ENCODE peak calls at places on chromosomes 1 and 21, in nine cellular contexts. F is K562, L is NB4, D is prostate gland, R is lower leg skin, T is heart left ventricle, E is esophagus squamous epithelium, O is ovary, A is transverse colon. Q is an unnamed sample.

GRCh38 chr1:26391450-26391849 is 18.9 kb upstream of the ZNF683 start:
- DNase-seq in O (no peak), D (no peak), R (no peak), E (no peak), L (peak; percentile 74), T (no peak), A (no peak), F (peak; percentile 71), Q (no peak)

GRCh38 chr1:30058966-30059365 is 664.4 kb downstream of the MATN1 start:
- DNase-seq in F (no peak), D (no peak), A (no peak), R (no peak), O (no peak), E (no peak), T (no peak), L (no peak), Q (no peak)

GRCh38 chr1:94061513-94062443 is 59.2 kb downstream of the ABCA4 start:
- DNase-seq in R (peak; percentile 93), F (peak; percentile 72), E (no peak), D (peak; percentile 67), T (peak; percentile 80), L (peak; percentile 56), A (peak; percentile 65), O (peak; percentile 57), Q (peak; percentile 50)

GRCh38 chr21:42293649-42294272 is 21.4 kb downstream of the TFF3 start:
- DNase-seq in A (no peak), T (no peak), E (no peak), O (no peak), F (no peak), D (no peak), R (no peak), L (no peak), Q (no peak)

GRCh38 chr1:4214826-4215225 is 314.8 kb upstream of the C1orf174 start:
- DNase-seq in A (no peak), O (no peak), F (no peak), T (no peak), R (peak; percentile 64), L (no peak), D (no peak), E (no peak), Q (no peak)

GRCh38 chr21:23853796-23854379 is 1753.4 kb downstream of the MRPL39 start:
- DNase-seq in R (no peak), O (no peak), F (peak; percentile 16), T (no peak), E (no peak), A (no peak), D (no peak), L (peak; percentile 50), Q (no peak)

GRCh38 chr1:207811920-207812720 is 60.3 kb downstream of the CD46 start:
- DNase-seq in A (no peak), O (peak; percentile 64), E (no peak), L (peak; percentile 41), D (peak; percentile 76), R (no peak), F (peak; percentile 75), T (peak; percentile 80), Q (peak; percentile 53)

GRCh38 chr1:168227620-168228019 is 1.8 kb downstream of the SFT2D2 start:
- DNase-seq in T (no peak), L (no peak), E (no peak), F (no peak), O (no peak), A (no peak), D (no peak), R (no peak), Q (no peak)

GRCh38 chr1:150154143-150154542 is 4.4 kb downstream of the PLEKHO1 start:
- DNase-seq in R (peak; percentile 57), D (no peak), A (no peak), L (no peak), T (no peak), E (no peak), O (peak; percentile 63), F (peak; percentile 27), Q (peak; percentile 62)

GRCh38 chr1:70718086-70718630 is 307.1 kb downstream of the CTH start:
- DNase-seq in F (no peak), A (no peak), T (no peak), E (no peak), L (no peak), D (no peak), O (no peak), R (no peak), Q (no peak)

GRCh38 chr1:52142220-52143153 is 598 bp downstream of the ZFYVE9 start:
- DNase-seq in D (peak; percentile 32), L (peak; percentile 74), A (peak; percentile 36), F (peak; percentile 73), R (peak; percentile 86), E (no peak), O (peak; percentile 53), T (peak; percentile 28), Q (peak; percentile 32)
- TF ChIP-seq POLR2A in D (no peak), L (no peak), A (no peak), F (no peak), R (no peak), E (peak; percentile 9), O (no peak), T (no peak), Q (no peak)

GRCh38 chr1:65149753-65150463 is 1.9 kb downstream of the AK4 start:
- DNase-seq in R (peak; percentile 29), T (no peak), E (no peak), O (no peak), A (no peak), L (no peak), D (no peak), F (no peak), Q (no peak)
- H3K4me3 ChIP-seq in R (no peak overlapping the region), T (peak overlapping the region; percentile 73), E (no peak overlapping the region), O (no peak overlapping the region), A (no peak overlapping the region), L (no peak overlapping the region), D (no peak overlapping the region), F (peak overlapping the region; percentile 64), Q (no peak overlapping the region)

DNA sequence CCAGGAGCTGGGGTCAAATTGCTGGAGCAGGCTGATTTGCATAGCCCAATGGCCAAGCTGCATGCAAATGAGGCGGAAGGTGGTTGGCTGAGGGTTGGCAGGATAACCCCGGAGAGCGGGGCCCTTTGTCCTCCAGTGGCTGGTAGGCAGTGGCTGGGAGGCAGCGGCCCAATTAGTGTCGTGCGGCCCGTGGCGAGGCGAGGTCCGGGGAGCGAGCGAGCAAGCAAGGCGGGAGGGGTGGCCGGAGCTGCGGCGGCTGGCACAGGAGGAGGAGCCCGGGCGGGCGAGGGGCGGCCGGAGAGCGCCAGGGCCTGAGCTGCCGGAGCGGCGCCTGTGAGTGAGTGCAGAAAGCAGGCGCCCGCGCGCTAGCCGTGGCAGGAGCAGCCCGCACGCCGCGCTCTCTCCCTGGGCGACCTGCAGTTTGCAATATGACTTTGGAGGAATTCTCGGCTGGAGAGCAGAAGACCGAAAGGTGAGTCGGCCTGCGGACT is at the start of gene GADD45A:
- DNase-seq in E (peak; percentile 97), A (peak; percentile 99), F (peak; percentile 90), D (peak; percentile 99), R (peak; percentile 100), L (peak; percentile 99), T (peak; percentile 99), O (peak; percentile 97), Q (peak; percentile 99)
- TF ChIP-seq POLR2A in E (peak; percentile 99), A (peak; percentile 99), F (peak; percentile 99), D (peak; percentile 100), R (peak; percentile 92), L (peak; percentile 94), T (peak; percentile 98), O (peak; percentile 98), Q (peak; percentile 100)

DNA sequence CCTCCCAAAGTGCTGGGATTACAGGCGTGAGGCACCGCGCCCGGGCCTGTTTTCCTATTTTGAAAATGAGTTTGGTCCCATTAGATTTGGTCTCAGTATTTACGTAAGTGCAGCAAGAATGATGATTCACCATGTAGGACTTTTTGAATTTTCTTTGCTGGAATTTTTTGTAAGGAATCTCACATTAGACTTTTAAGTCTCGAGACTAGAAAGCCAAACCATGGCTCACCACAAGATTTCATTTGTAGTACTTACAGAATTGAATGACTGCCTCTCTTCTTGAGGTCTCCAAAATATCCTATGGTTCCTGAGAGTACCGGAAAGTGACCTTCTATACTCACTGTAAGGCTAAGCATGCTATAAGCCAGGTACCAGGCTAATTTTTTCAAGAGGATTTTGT is 325 bp downstream of the OR14A2 start:
- DNase-seq in R (no peak), O (no peak), A (no peak), F (no peak), E (no peak), L (no peak), T (no peak), D (no peak), Q (no peak)
- H3K4me3 ChIP-seq in R (no peak overlapping the region), O (no peak overlapping the region), A (no peak overlapping the region), F (no peak overlapping the region), E (no peak overlapping the region), L (no peak overlapping the region), T (no peak overlapping the region), D (no peak overlapping the region), Q (no peak overlapping the region)

GRCh38 chr1:209222826-209223225 is 360.7 kb upstream of the CAMK1G start:
- DNase-seq in R (no peak), O (no peak), L (no peak), F (no peak), E (no peak), A (no peak), T (no peak), D (no peak), Q (no peak)
- TF ChIP-seq POLR2A in R (no peak), O (no peak), L (no peak), F (no peak), E (no peak), A (no peak), T (no peak), D (no peak), Q (no peak)

DNA sequence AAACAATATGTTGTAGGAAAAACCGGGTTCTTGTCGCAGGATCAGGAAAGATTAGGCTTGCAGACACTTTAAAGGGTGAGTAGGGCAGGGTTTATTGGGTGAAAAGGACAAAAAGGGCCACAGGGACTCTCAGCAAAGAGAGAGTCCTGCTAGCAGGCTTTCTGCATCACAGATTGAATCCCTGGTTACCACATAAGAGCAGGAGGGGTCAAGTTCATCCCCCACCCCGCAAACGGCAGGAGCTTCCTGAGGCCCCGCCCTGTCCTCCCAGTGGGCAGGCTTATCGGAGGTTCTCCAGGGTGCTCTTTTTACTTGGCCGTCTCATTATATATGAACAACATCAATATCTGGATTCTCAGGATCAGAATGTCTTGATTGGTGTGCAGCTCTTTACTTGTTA is 47.7 kb downstream of the SYCP1 start:
- DNase-seq in O (no peak), T (no peak), E (no peak), F (peak; percentile 11), D (no peak), R (no peak), L (no peak), A (no peak), Q (no peak)
- H3K4me3 ChIP-seq in O (no peak overlapping the region), T (no peak overlapping the region), E (no peak overlapping the region), F (no peak overlapping the region), D (no peak overlapping the region), R (no peak overlapping the region), L (no peak overlapping the region), A (no peak overlapping the region), Q (no peak overlapping the region)

Q was measured in uterus.